ENCODE peak calls at places on chromosomes 12 and 14, in four cellular contexts. J is upper lobe of right lung; D is effector memory CD4-positive, alpha-beta T cell; P is cardiac muscle cell. B is an unnamed sample.

GRCh38 chr14:96053600-96054381 is 14.6 kb downstream of the C14orf132 start:
- DNase-seq in P (peak; percentile 94), J (no peak), D (no peak), B (no peak)

GRCh38 chr14:57355081-57355480 is 35.3 kb upstream of the NAA30 start:
- DNase-seq in J (no peak), D (no peak), P (no peak), B (no peak)

GRCh38 chr14:98393527-98393926 is 878.5 kb downstream of the BCL11B start:
- DNase-seq in J (no peak), P (no peak), D (no peak), B (no peak)

GRCh38 chr12:56941299-56942017 is 7.2 kb upstream of the SDR9C7 start:
- DNase-seq in D (no peak), J (no peak), P (peak; percentile 73), B (peak; percentile 9)

GRCh38 chr12:1217191-1217949 is 226.3 kb downstream of the ERC1 start:
- DNase-seq in P (peak; percentile 34), D (no peak), J (no peak), B (peak; percentile 56)

GRCh38 chr12:110312581-110313360 is 31.7 kb downstream of the ATP2A2 start:
- DNase-seq in P (peak; percentile 84), D (peak; percentile 3), J (no peak), B (no peak)

GRCh38 chr14:68946423-68946822 is 32.7 kb downstream of the ACTN1 start:
- DNase-seq in D (no peak), P (no peak), J (no peak), B (no peak)

GRCh38 chr12:47033797-47034555 is 45.4 kb upstream of the PCED1B start:
- DNase-seq in J (no peak), P (peak; percentile 60), D (no peak), B (no peak)

GRCh38 chr12:39105111-39105510 is 199.7 kb upstream of the CPNE8 start:
- DNase-seq in P (peak; percentile 39), D (no peak), J (no peak), B (no peak)

GRCh38 chr12:2739069-2739468 is 55.7 kb upstream of the FKBP4 start:
- DNase-seq in J (no peak), D (no peak), P (no peak), B (no peak)

GRCh38 chr12:78209851-78210493 is 379.3 kb downstream of the NAV3 start:
- DNase-seq in J (no peak), P (peak; percentile 53), D (no peak), B (peak; percentile 71)

GRCh38 chr14:67853207-67853606 is 33.6 kb downstream of the RAD51B start:
- DNase-seq in J (no peak), D (no peak), P (no peak), B (no peak)

GRCh38 chr12:127660961-127661360 is 606.0 kb upstream of the TMEM132C start:
- DNase-seq in J (no peak), D (no peak), P (no peak), B (no peak)

GRCh38 chr14:102848830-102849521 is 71.7 kb downstream of the TRAF3 start:
- DNase-seq in P (peak; percentile 60), D (no peak), J (no peak), B (peak; percentile 5)

GRCh38 chr12:132205271-132206092 is 61.2 kb downstream of the NOC4L start:
- DNase-seq in P (no peak), J (no peak), D (no peak), B (no peak)
- H3K27me3 ChIP-seq in P (peaks cover 31% of the 10 kb centered on the region), J (peaks cover 42% of the 10 kb centered on the region), D (peaks cover 18% of the 10 kb centered on the region), B (no peaks in the 10 kb centered on the region)

DNA sequence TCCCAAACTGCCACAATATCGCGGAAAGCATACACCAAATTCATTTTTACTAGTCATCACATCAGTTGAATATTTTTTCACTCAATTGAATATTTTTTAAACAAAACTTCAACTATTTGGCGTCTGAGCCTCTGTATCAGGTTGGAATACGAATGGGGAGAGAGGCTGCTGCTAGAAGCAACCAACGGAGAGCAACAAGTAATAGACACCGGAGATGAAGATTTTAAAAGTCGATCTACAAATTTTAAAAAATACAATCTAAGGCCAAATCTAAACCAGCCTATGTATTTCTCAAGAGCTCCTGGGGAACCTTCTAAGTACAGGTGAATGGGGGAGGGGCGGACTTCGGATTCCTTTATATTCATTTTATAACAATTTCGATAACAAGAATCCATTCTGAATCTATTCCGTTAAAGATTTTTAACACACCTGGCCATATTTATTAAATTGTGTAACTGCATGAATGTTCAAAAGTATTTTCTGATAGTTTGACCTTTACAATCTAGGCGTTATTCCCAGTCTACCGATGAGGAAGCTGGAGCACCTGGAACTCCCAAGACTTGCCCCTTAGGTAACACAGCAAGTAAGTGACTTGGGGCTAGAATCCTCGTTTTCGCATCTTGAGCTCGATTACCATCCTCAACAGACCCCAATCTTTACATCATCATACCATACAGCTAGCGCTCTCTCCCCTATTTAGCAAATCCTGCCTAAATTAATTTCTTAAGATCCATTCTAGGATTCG is 1.2 kb downstream of the GNPNAT1 start:
- DNase-seq in P (no peak), D (no peak), J (no peak), B (no peak)
- H3K27ac ChIP-seq in P (no peak overlapping the region), D (no peak overlapping the region), J (no peak overlapping the region), B (peak overlapping the region; percentile 83)

GRCh38 chr12:12534975-12535374 is 27.7 kb downstream of the DUSP16 start:
- DNase-seq in D (no peak), J (no peak), P (no peak), B (no peak)

GRCh38 chr12:12529783-12530421 is 32.8 kb downstream of the DUSP16 start:
- DNase-seq in P (no peak), J (no peak), D (no peak), B (no peak)

GRCh38 chr12:12531194-12531593 is 31.5 kb downstream of the DUSP16 start:
- DNase-seq in J (no peak), D (no peak), P (no peak), B (no peak)

GRCh38 chr12:12534134-12534866 is 28.4 kb downstream of the DUSP16 start:
- DNase-seq in J (no peak), P (no peak), D (no peak), B (peak; percentile 14)

GRCh38 chr12:12533238-12533829 is 29.3 kb downstream of the DUSP16 start:
- DNase-seq in P (peak; percentile 8), J (peak; percentile 75), D (no peak), B (peak; percentile 88)
- H3K4me1 ChIP-seq in P (peaks cover 36% of the 10 kb centered on the region), J (peaks cover 14% of the 10 kb centered on the region), D (peaks cover 12% of the 10 kb centered on the region), B (peaks cover 17% of the 10 kb centered on the region)

GRCh38 chr12:94770777-94771176 is 120.4 kb upstream of the TMCC3 start:
- DNase-seq in P (no peak), D (no peak), J (no peak), B (no peak)
- H3K27me3 ChIP-seq in P (no peaks in the 10 kb centered on the region), D (no peaks in the 10 kb centered on the region), J (no peaks in the 10 kb centered on the region), B (no peaks in the 10 kb centered on the region)

GRCh38 chr14:21768875-21769257 is 95.2 kb upstream of the OR4E1 start:
- DNase-seq in D (no peak), J (no peak), P (no peak), B (no peak)
- H3K27ac ChIP-seq in D (no peak overlapping the region), J (no peak overlapping the region), P (peak overlapping the region; percentile 52), B (no peak overlapping the region)

GRCh38 chr12:5621329-5621728 is 189.4 kb downstream of the NTF3 start:
- DNase-seq in P (no peak), J (no peak), D (no peak), B (peak; percentile 84)
- H3K4me1 ChIP-seq in P (no peaks in the 10 kb centered on the region), J (no peaks in the 10 kb centered on the region), D (no peaks in the 10 kb centered on the region), B (peaks cover 33% of the 10 kb centered on the region)

GRCh38 chr12:113239288-113239771 is 18.1 kb downstream of the TPCN1 start:
- DNase-seq in D (no peak), J (no peak), P (no peak), B (no peak)
- H3K27me3 ChIP-seq in D (no peaks in the 10 kb centered on the region), J (no peaks in the 10 kb centered on the region), P (no peaks in the 10 kb centered on the region), B (no peaks in the 10 kb centered on the region)

DNA sequence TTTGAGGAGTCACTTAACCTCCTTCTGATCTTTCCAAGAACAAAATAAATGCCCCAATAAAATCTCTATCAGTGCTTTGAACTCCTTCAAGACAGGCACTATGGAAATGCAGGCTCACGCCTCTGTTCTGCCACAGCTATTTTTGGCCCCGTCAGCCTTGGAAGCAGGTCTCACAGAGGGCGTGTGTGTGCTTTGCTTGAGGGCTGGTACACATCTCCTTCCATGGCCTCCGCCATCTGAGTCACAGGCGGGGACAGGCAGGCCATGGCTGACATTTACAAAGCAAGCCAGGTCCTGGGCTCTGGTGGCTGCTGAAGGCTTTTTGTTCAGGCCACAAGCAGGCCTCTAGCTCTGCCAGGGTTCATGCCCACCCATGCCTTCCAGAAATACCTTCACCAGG is 16.0 kb downstream of the PRIMA1 start:
- DNase-seq in P (no peak), J (no peak), D (no peak), B (no peak)
- H3K27ac ChIP-seq in P (peak overlapping the region; percentile 52), J (no peak overlapping the region), D (no peak overlapping the region), B (no peak overlapping the region)

GRCh38 chr14:79177106-79177505 is 1006.9 kb downstream of the NRXN3 start:
- DNase-seq in J (no peak), D (no peak), P (no peak), B (no peak)
- H3K4me1 ChIP-seq in J (no peaks in the 10 kb centered on the region), D (no peaks in the 10 kb centered on the region), P (no peaks in the 10 kb centered on the region), B (no peaks in the 10 kb centered on the region)

GRCh38 chr14:36653412-36653811 is 8.2 kb upstream of the PAX9 start:
- DNase-seq in P (no peak), D (no peak), J (no peak), B (no peak)
- H3K27me3 ChIP-seq in P (peaks cover 100% of the 10 kb centered on the region), D (peaks cover 60% of the 10 kb centered on the region), J (peaks cover 100% of the 10 kb centered on the region), B (no peaks in the 10 kb centered on the region)